ENCODE peak calls at places on chromosomes 16 and 17, in four cellular contexts. One of them, this sample, is unnamed. For H3K9me3, the result is how much of the 10 kb centered on the place peaks cover.

GRCh38 chr17:75846701-75847594 is 2.7 kb upstream of the UNC13D start:
- DNase-seq in neural progenitor cell: no peak
- DNase-seq in tibial nerve: no peak
- DNase-seq in astrocyte: no peak
- DNase-seq in this sample: no peak

GRCh38 chr17:30908717-30909420 is 2.8 kb upstream of the TEFM start:
- DNase-seq in astrocyte: no peak
- DNase-seq in neural progenitor cell: no peak
- DNase-seq in tibial nerve: no peak
- DNase-seq in this sample: no peak

GRCh38 chr16:50301626-50302471 is 35.5 kb downstream of the ADCY7 start:
- DNase-seq in tibial nerve: no peak
- DNase-seq in neural progenitor cell: no peak
- DNase-seq in astrocyte: peak
- DNase-seq in this sample: no peak

GRCh38 chr17:49104511-49105074 is 28.0 kb upstream of the B4GALNT2 start:
- DNase-seq in tibial nerve: no peak
- DNase-seq in neural progenitor cell: no peak
- DNase-seq in astrocyte: peak
- DNase-seq in this sample: no peak

GRCh38 chr17:65431116-65431515 is 130.3 kb downstream of the AXIN2 start:
- DNase-seq in astrocyte: no peak
- DNase-seq in neural progenitor cell: no peak
- DNase-seq in tibial nerve: no peak
- DNase-seq in this sample: no peak

GRCh38 chr16:57225978-57226377 is 19.1 kb upstream of the ARL2BP start:
- DNase-seq in neural progenitor cell: no peak
- DNase-seq in tibial nerve: no peak
- DNase-seq in astrocyte: no peak
- DNase-seq in this sample: no peak

GRCh38 chr16:49586466-49586865 is 212.9 kb downstream of the C16orf78 start:
- DNase-seq in tibial nerve: no peak
- DNase-seq in neural progenitor cell: no peak
- DNase-seq in astrocyte: no peak
- DNase-seq in this sample: no peak

GRCh38 chr16:11053916-11054460 is 109.6 kb downstream of the CLEC16A start:
- DNase-seq in neural progenitor cell: no peak
- DNase-seq in astrocyte: no peak
- DNase-seq in tibial nerve: no peak
- DNase-seq in this sample: no peak

GRCh38 chr17:47698749-47699535 is 5.0 kb downstream of the TBKBP1 start:
- DNase-seq in astrocyte: no peak
- DNase-seq in tibial nerve: peak
- DNase-seq in neural progenitor cell: peak
- DNase-seq in this sample: no peak

GRCh38 chr17:78438271-78438691 is 59.8 kb downstream of the PGS1 start:
- DNase-seq in tibial nerve: no peak
- DNase-seq in astrocyte: no peak
- DNase-seq in neural progenitor cell: no peak
- DNase-seq in this sample: no peak

GRCh38 chr16:4402439-4403132 is 13.8 kb downstream of the CORO7 start:
- DNase-seq in neural progenitor cell: peak
- DNase-seq in astrocyte: no peak
- DNase-seq in tibial nerve: peak
- DNase-seq in this sample: peak

GRCh38 chr16:19718624-19718965 is 524 bp downstream of the IQCK start:
- DNase-seq in tibial nerve: no peak
- DNase-seq in astrocyte: no peak
- DNase-seq in neural progenitor cell: peak
- DNase-seq in this sample: no peak

GRCh38 chr17:35947156-35947585 is 3.7 kb upstream of the LYZL6 start:
- DNase-seq in tibial nerve: peak
- DNase-seq in astrocyte: peak
- DNase-seq in neural progenitor cell: peak
- DNase-seq in this sample: no peak

GRCh38 chr17:70855401-70856054 is 686.2 kb downstream of the KCNJ2 start:
- DNase-seq in astrocyte: peak
- DNase-seq in tibial nerve: no peak
- DNase-seq in neural progenitor cell: no peak
- DNase-seq in this sample: peak

GRCh38 chr16:48556913-48557351 is 53.0 kb downstream of the N4BP1 start:
- DNase-seq in tibial nerve: no peak
- DNase-seq in neural progenitor cell: no peak
- DNase-seq in astrocyte: peak
- DNase-seq in this sample: peak

GRCh38 chr16:19139436-19140091 is 25.8 kb downstream of the ITPRIPL2 start:
- DNase-seq in tibial nerve: no peak
- DNase-seq in astrocyte: no peak
- DNase-seq in neural progenitor cell: no peak
- DNase-seq in this sample: no peak

GRCh38 chr16:17252064-17252463 is 218.7 kb downstream of the XYLT1 start:
- DNase-seq in neural progenitor cell: no peak
- DNase-seq in astrocyte: no peak
- DNase-seq in tibial nerve: no peak
- DNase-seq in this sample: no peak

GRCh38 chr17:69269174-69269998 is 40.8 kb upstream of the ABCA10 start:
- DNase-seq in tibial nerve: no peak
- DNase-seq in neural progenitor cell: no peak
- DNase-seq in astrocyte: peak
- DNase-seq in this sample: no peak

GRCh38 chr17:27782791-27783206 is 17.5 kb downstream of the NOS2 start:
- DNase-seq in tibial nerve: peak
- DNase-seq in neural progenitor cell: no peak
- DNase-seq in astrocyte: no peak
- DNase-seq in this sample: no peak

GRCh38 chr17:53278466-53278865 is 544.3 kb upstream of the KIF2B start:
- DNase-seq in astrocyte: no peak
- DNase-seq in tibial nerve: no peak
- DNase-seq in neural progenitor cell: no peak
- DNase-seq in this sample: no peak

GRCh38 chr17:2138768-2139167 is 83.9 kb downstream of the HIC1 start:
- DNase-seq in astrocyte: peak
- DNase-seq in neural progenitor cell: no peak
- DNase-seq in tibial nerve: no peak
- DNase-seq in this sample: no peak

GRCh38 chr17:75133001-75133400 is 1.5 kb upstream of the NT5C start:
- DNase-seq in tibial nerve: no peak
- DNase-seq in neural progenitor cell: no peak
- DNase-seq in astrocyte: no peak
- DNase-seq in this sample: no peak

GRCh38 chr17:8131844-8132441 is 8.0 kb upstream of the HES7 start:
- DNase-seq in neural progenitor cell: no peak
- DNase-seq in tibial nerve: no peak
- DNase-seq in astrocyte: no peak
- DNase-seq in this sample: no peak

GRCh38 chr17:33220031-33220430 is 73.1 kb downstream of the ASIC2 start:
- DNase-seq in astrocyte: no peak
- DNase-seq in tibial nerve: no peak
- DNase-seq in neural progenitor cell: no peak
- DNase-seq in this sample: no peak

GRCh38 chr17:80354381-80354780 is 60.6 kb upstream of the ENDOV start:
- DNase-seq in astrocyte: no peak
- DNase-seq in neural progenitor cell: no peak
- DNase-seq in tibial nerve: no peak
- DNase-seq in this sample: no peak

GRCh38 chr17:57640079-57640478 is 105.0 kb downstream of the CCDC182 start:
- DNase-seq in astrocyte: no peak
- DNase-seq in tibial nerve: no peak
- DNase-seq in neural progenitor cell: no peak
- DNase-seq in this sample: no peak

GRCh38 chr16:1446296-1447080 is 2.1 kb upstream of the CCDC154 start:
- DNase-seq in astrocyte: no peak
- DNase-seq in neural progenitor cell: no peak
- DNase-seq in tibial nerve: no peak
- DNase-seq in this sample: no peak

GRCh38 chr17:35372846-35373531 is 432 bp downstream of the SLFN11 start:
- DNase-seq in neural progenitor cell: peak
- DNase-seq in tibial nerve: no peak
- DNase-seq in astrocyte: no peak
- DNase-seq in this sample: no peak

GRCh38 chr17:15446036-15446435 is 21.4 kb downstream of the CDRT4 start:
- DNase-seq in tibial nerve: no peak
- DNase-seq in neural progenitor cell: peak
- DNase-seq in astrocyte: no peak
- DNase-seq in this sample: no peak
- TF ChIP-seq CTCF in tibial nerve: no peak
- TF ChIP-seq CTCF in neural progenitor cell: peak
- TF ChIP-seq CTCF in astrocyte: no peak
- TF ChIP-seq CTCF in this sample: no peak

GRCh38 chr16:31916056-31916488 is 42.5 kb downstream of the ZNF267 start:
- DNase-seq in tibial nerve: no peak
- DNase-seq in astrocyte: no peak
- DNase-seq in neural progenitor cell: no peak
- DNase-seq in this sample: no peak

DNA sequence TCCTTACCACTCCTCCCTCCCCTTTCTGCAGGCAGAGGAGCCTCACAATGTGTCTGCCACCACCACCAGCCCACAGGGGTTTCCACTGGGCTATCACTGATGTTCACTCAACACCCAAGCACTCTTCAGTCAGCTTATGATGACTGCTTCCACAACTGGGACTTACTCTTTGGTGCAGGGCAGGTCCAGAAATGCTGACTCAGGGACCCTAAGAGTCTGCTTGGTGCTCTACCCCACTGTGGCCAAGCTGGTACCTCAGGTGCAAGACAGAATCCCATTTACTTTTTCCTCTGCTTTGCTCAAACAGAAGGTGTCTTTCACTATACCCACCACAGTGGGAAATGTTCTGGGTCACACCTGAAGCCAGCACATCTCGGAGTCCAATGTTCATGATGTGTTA is 40.1 kb downstream of the ZNF267 start:
- DNase-seq in neural progenitor cell: no peak
- DNase-seq in astrocyte: no peak
- DNase-seq in tibial nerve: no peak
- DNase-seq in this sample: no peak
- H3K9me3 ChIP-seq in neural progenitor cell: half or more
- H3K9me3 ChIP-seq in astrocyte: under half
- H3K9me3 ChIP-seq in tibial nerve: half or more
- H3K9me3 ChIP-seq in this sample: under half

DNA sequence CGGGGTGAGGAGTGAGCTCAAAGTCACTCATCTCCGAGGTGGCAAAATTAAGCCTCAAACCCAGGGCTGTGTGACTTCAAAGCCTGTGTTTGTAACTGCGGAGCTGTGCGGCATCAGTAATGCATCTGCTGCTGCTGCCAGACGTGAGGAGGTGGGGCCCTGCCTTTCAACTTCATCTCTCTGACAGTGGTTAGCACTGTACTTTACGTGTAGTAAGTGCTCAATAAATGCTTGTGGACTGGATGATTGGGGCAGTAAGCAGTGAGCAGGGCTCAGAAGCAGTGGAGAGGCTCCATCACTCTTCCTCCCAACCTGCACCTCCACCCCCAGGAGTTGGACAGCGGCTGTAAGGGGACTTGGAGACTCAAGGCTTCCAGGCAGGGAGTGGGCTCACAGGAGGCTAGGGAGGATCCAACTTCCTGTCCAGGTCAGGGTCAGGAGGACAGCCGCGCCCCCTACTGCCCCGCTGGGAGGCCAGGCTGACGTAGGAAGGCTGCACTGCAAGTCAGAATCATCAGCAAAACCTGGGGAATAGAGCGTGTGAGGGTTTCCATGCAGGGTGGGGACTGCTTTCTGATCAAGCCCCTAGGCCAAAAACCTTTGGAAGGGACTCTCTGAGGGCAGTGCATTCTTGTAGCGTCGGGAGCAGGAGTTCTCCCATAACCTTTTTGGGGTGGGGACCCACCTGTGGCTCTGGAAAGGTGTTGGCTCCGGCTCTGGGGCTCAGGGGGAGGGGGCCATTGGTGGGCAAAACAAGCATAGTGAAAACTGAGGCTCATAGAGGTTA is 21.8 kb downstream of the RAI1 start:
- DNase-seq in tibial nerve: no peak
- DNase-seq in astrocyte: no peak
- DNase-seq in neural progenitor cell: no peak
- DNase-seq in this sample: no peak
- TF ChIP-seq CTCF in tibial nerve: no peak
- TF ChIP-seq CTCF in astrocyte: no peak
- TF ChIP-seq CTCF in neural progenitor cell: peak
- TF ChIP-seq CTCF in this sample: no peak

GRCh38 chr16:35210681-35211433 is 1751.4 kb downstream of the TP53TG3F start:
- DNase-seq in neural progenitor cell: no peak
- DNase-seq in tibial nerve: no peak
- DNase-seq in astrocyte: no peak
- DNase-seq in this sample: no peak

GRCh38 chr16:35215287-35215686 is 1755.9 kb downstream of the TP53TG3F start:
- DNase-seq in astrocyte: no peak
- DNase-seq in tibial nerve: no peak
- DNase-seq in neural progenitor cell: no peak
- DNase-seq in this sample: no peak

DNA sequence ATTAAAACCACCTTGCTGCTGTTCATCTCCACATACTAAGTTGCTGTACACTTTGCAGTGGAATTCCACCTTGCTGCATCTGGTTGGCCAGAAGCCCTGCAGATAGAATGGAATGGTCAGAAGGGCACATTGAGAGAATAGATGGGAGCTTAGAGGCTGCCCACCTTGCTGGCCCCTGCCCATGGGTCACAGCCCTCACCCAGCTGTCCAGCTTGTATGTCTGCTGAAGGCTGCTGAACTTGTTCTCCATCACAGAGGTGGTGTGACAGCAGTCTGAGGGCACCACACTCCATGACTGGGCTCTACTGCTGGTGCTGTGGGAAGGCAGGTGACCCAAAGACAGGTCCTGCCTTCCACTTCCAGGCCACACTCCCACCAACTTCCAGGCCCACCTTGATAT is 1755.4 kb downstream of the TP53TG3F start:
- DNase-seq in astrocyte: no peak
- DNase-seq in neural progenitor cell: no peak
- DNase-seq in tibial nerve: no peak
- DNase-seq in this sample: no peak
- H3K9me3 ChIP-seq in astrocyte: under half
- H3K9me3 ChIP-seq in neural progenitor cell: under half
- H3K9me3 ChIP-seq in tibial nerve: under half
- H3K9me3 ChIP-seq in this sample: under half

GRCh38 chr16:66165879-66166278 is 200.6 kb upstream of the CDH5 start:
- DNase-seq in astrocyte: no peak
- DNase-seq in neural progenitor cell: no peak
- DNase-seq in tibial nerve: no peak
- DNase-seq in this sample: no peak

GRCh38 chr16:66169817-66170216 is 196.7 kb upstream of the CDH5 start:
- DNase-seq in tibial nerve: no peak
- DNase-seq in astrocyte: no peak
- DNase-seq in neural progenitor cell: no peak
- DNase-seq in this sample: no peak

GRCh38 chr16:66166451-66166850 is 200.0 kb upstream of the CDH5 start:
- DNase-seq in astrocyte: no peak
- DNase-seq in neural progenitor cell: no peak
- DNase-seq in tibial nerve: no peak
- DNase-seq in this sample: no peak

GRCh38 chr16:66168777-66169176 is 197.7 kb upstream of the CDH5 start:
- DNase-seq in neural progenitor cell: no peak
- DNase-seq in tibial nerve: no peak
- DNase-seq in astrocyte: no peak
- DNase-seq in this sample: no peak

GRCh38 chr16:66167564-66168291 is 198.8 kb upstream of the CDH5 start:
- DNase-seq in neural progenitor cell: peak
- DNase-seq in astrocyte: peak
- DNase-seq in tibial nerve: no peak
- DNase-seq in this sample: no peak
- TF ChIP-seq CTCF in neural progenitor cell: peak
- TF ChIP-seq CTCF in astrocyte: no peak
- TF ChIP-seq CTCF in tibial nerve: peak
- TF ChIP-seq CTCF in this sample: peak

GRCh38 chr16:3306078-3306477 is 781 bp downstream of the ZNF75A start:
- DNase-seq in tibial nerve: no peak
- DNase-seq in neural progenitor cell: no peak
- DNase-seq in astrocyte: no peak
- DNase-seq in this sample: no peak
- H3K9me3 ChIP-seq in tibial nerve: half or more
- H3K9me3 ChIP-seq in neural progenitor cell: under half
- H3K9me3 ChIP-seq in astrocyte: under half
- H3K9me3 ChIP-seq in this sample: half or more